ENCODE peak calls at places on chromosomes 13 and 19, in four cellular contexts. W is activated CD4-positive, alpha-beta T cell treated with anti-CD3 and anti-CD28 coated beads, Interleukin-2, amount 50 U/mL, for 48 hours; V is mammary epithelial cell; Q is tibial nerve. U is an unnamed sample.

GRCh38 chr13:51920786-51921185 is 59.0 kb downstream of the CCDC70 start:
- DNase-seq in W (no peak), V (no peak), Q (no peak), U (no peak)

GRCh38 chr19:5354403-5354802 is 13.8 kb upstream of the PTPRS start:
- DNase-seq in W (peak; percentile 40), V (no peak), Q (no peak), U (no peak)

GRCh38 chr19:39448271-39448670 is 2.9 kb downstream of the SUPT5H start:
- DNase-seq in W (peak; percentile 60), V (peak; percentile 71), Q (no peak), U (no peak)

GRCh38 chr19:45455707-45456499 is 11.9 kb upstream of the FOSB start:
- DNase-seq in W (peak; percentile 73), V (peak; percentile 98), Q (peak; percentile 68), U (peak; percentile 75)

GRCh38 chr13:28346136-28346535 is 148.8 kb downstream of the FLT1 start:
- DNase-seq in W (no peak), V (no peak), Q (no peak), U (no peak)

GRCh38 chr13:39419866-39420265 is 183.1 kb downstream of the LHFPL6 start:
- DNase-seq in W (no peak), V (no peak), Q (no peak), U (no peak)

GRCh38 chr13:40181203-40181845 is 485.1 kb downstream of the FOXO1 start:
- DNase-seq in W (no peak), V (peak; percentile 50), Q (no peak), U (no peak)

GRCh38 chr13:109743706-109744453 is 42.5 kb downstream of the IRS2 start:
- DNase-seq in W (no peak), V (peak; percentile 91), Q (no peak), U (no peak)

GRCh38 chr13:61410669-61411297 is 4.9 kb downstream of the PCDH20 start:
- DNase-seq in W (no peak), V (no peak), Q (no peak), U (no peak)

GRCh38 chr13:74017301-74018092 is 116.7 kb downstream of the KLF12 start:
- DNase-seq in W (no peak), V (no peak), Q (no peak), U (no peak)

GRCh38 chr13:71801165-71801564 is 65.8 kb downstream of the DACH1 start:
- DNase-seq in W (no peak), V (no peak), Q (no peak), U (no peak)

GRCh38 chr19:39936622-39937021 is 2.2 kb upstream of the FCGBP start:
- DNase-seq in W (no peak), V (no peak), Q (no peak), U (no peak)

GRCh38 chr19:12825259-12826131 is 8.9 kb downstream of the RTBDN start:
- DNase-seq in W (peak; percentile 53), V (no peak), Q (no peak), U (peak; percentile 56)

GRCh38 chr19:45591004-45591637 is 6.5 kb upstream of the OPA3 start:
- DNase-seq in W (peak; percentile 69), V (peak; percentile 34), Q (no peak), U (peak; percentile 43)

GRCh38 chr13:24106429-24106828 is 54.1 kb upstream of the SPATA13 start:
- DNase-seq in W (no peak), V (no peak), Q (no peak), U (no peak)

GRCh38 chr19:16386619-16387240 is 62.1 kb downstream of the KLF2 start:
- DNase-seq in W (peak; percentile 55), V (peak; percentile 27), Q (peak; percentile 69), U (no peak)

GRCh38 chr19:54084410-54084809 is 3.2 kb upstream of the TARM1 start:
- DNase-seq in W (no peak), V (no peak), Q (no peak), U (no peak)

GRCh38 chr19:11848594-11849263 is at the start of gene ZNF439:
- DNase-seq in W (peak; percentile 95), V (peak; percentile 12), Q (peak; percentile 91), U (peak; percentile 12)

GRCh38 chr19:48896191-48896720 is 2.3 kb downstream of the TULP2 start:
- DNase-seq in W (peak; percentile 52), V (no peak), Q (peak; percentile 71), U (no peak)

GRCh38 chr19:45009625-45010255 is 8.5 kb downstream of the RELB start:
- DNase-seq in W (no peak), V (no peak), Q (no peak), U (no peak)

GRCh38 chr13:42990147-42990990 is 1.7 kb downstream of the EPSTI1 start:
- DNase-seq in W (no peak), V (no peak), Q (no peak), U (no peak)

U was measured in progenitor cell of endocrine pancreas.